ENCODE peak calls at places on chromosomes 4 and X, in six cellular contexts. R is ACHN; L is nephron progenitor cell; A is NCI-H82; S is HEK293T; V is activated naive CD4-positive, alpha-beta T cell. J is an unnamed sample.

GRCh38 chrX:1593286-1594271 is 2.2 kb downstream of the AKAP17A start:
- DNase-seq in R (no peak), S (no peak), V (no peak), L (no peak), A (no peak), J (no peak)

GRCh38 chr4:5932021-5932553 is 39.2 kb upstream of the CRMP1 start:
- DNase-seq in S (no peak), L (no peak), A (no peak), R (no peak), V (no peak), J (no peak)

GRCh38 chrX:16479206-16479869 is 170.6 kb upstream of the S100G start:
- DNase-seq in S (no peak), V (no peak), A (no peak), R (peak; percentile 25), L (no peak), J (peak; percentile 93)

GRCh38 chrX:1521459-1521956 is 15.5 kb downstream of the P2RY8 start:
- DNase-seq in R (no peak), L (no peak), S (no peak), V (peak; percentile 26), A (no peak), J (no peak)

GRCh38 chr4:102501176-102501634 is at the start of gene NFKB1:
- DNase-seq in V (peak; percentile 52), A (peak; percentile 55), S (no peak), R (peak; percentile 60), L (no peak), J (peak; percentile 75)

GRCh38 chr4:20509315-20509714 is 190.9 kb upstream of the PACRGL start:
- DNase-seq in L (no peak), V (no peak), S (no peak), R (no peak), A (peak; percentile 2), J (no peak)

GRCh38 chr4:10006604-10007435 is 14.5 kb downstream of the SLC2A9 start:
- DNase-seq in A (no peak), L (no peak), R (peak; percentile 61), S (no peak), V (no peak), J (no peak)

GRCh38 chrX:139495324-139495723 is 35.2 kb upstream of the F9 start:
- DNase-seq in R (no peak), L (no peak), V (no peak), S (no peak), A (no peak), J (no peak)

GRCh38 chr4:155745984-155746383 is 12.8 kb upstream of the GUCY1B1 start:
- DNase-seq in V (no peak), S (no peak), L (no peak), R (peak; percentile 82), A (no peak), J (no peak)

GRCh38 chr4:5964030-5964429 is 54.2 kb downstream of the C4orf50 start:
- DNase-seq in S (no peak), A (no peak), V (no peak), L (no peak), R (no peak), J (no peak)

GRCh38 chr4:25069014-25069413 is 38.3 kb upstream of the LGI2 start:
- DNase-seq in L (no peak), S (no peak), A (no peak), R (no peak), V (no peak), J (no peak)

GRCh38 chr4:171929477-171929876 is 116.3 kb downstream of the GALNTL6 start:
- DNase-seq in L (no peak), R (no peak), A (no peak), S (no peak), V (no peak), J (no peak)

GRCh38 chr4:69764311-69764710 is 3.9 kb upstream of the SULT1B1 start:
- DNase-seq in A (no peak), V (no peak), R (no peak), L (no peak), S (no peak), J (no peak)

GRCh38 chrX:132413459-132413858 is 75.4 kb downstream of the MBNL3 start:
- DNase-seq in A (no peak), L (no peak), S (peak; percentile 24), R (no peak), V (no peak), J (no peak)

GRCh38 chr4:61373901-61374611 is 173.9 kb downstream of the ADGRL3 start:
- DNase-seq in V (no peak), S (no peak), R (no peak), L (no peak), A (no peak), J (no peak)

GRCh38 chr4:57187241-57187640 is 77.1 kb upstream of the IGFBP7 start:
- DNase-seq in A (no peak), S (no peak), V (no peak), R (no peak), L (no peak), J (no peak)

GRCh38 chr4:146389561-146389960 is 132.2 kb downstream of the SLC10A7 start:
- DNase-seq in S (no peak), A (no peak), V (no peak), R (no peak), L (no peak), J (no peak)

GRCh38 chr4:41013746-41014145 is 200.6 kb downstream of the APBB2 start:
- DNase-seq in L (no peak), R (no peak), V (no peak), A (no peak), S (no peak), J (no peak)

GRCh38 chr4:120850048-120850599 is 72.4 kb downstream of the PRDM5 start:
- DNase-seq in L (no peak), A (no peak), V (no peak), R (no peak), S (no peak), J (no peak)

GRCh38 chr4:105457997-105458396 is 15.9 kb downstream of the PPA2 start:
- DNase-seq in A (no peak), V (no peak), L (no peak), S (no peak), R (no peak), J (no peak)

GRCh38 chr4:4226606-4227438 is at the start of gene OTOP1:
- DNase-seq in S (no peak), A (no peak), L (peak; percentile 14), V (no peak), R (no peak), J (no peak)